ENCODE peak calls at places on chromosomes 7 and 10, in four cellular contexts. One of them, this sample, is unnamed. For H3K9me3, the result is how much of the 10 kb centered on the place peaks cover.

GRCh38 chr7:41825927-41826480 is 123.1 kb upstream of the INHBA start:
- DNase-seq in tibial nerve: no peak
- DNase-seq in esophagus squamous epithelium: no peak
- DNase-seq in heart left ventricle: no peak
- DNase-seq in this sample: no peak

GRCh38 chr10:116127296-116127695 is 145.7 kb downstream of the GFRA1 start:
- DNase-seq in tibial nerve: no peak
- DNase-seq in esophagus squamous epithelium: no peak
- DNase-seq in heart left ventricle: no peak
- DNase-seq in this sample: no peak

GRCh38 chr10:63901916-63902315 is 380.7 kb downstream of the REEP3 start:
- DNase-seq in tibial nerve: no peak
- DNase-seq in esophagus squamous epithelium: no peak
- DNase-seq in heart left ventricle: no peak
- DNase-seq in this sample: no peak

GRCh38 chr7:11252705-11253272 is 279.1 kb downstream of the PHF14 start:
- DNase-seq in tibial nerve: no peak
- DNase-seq in esophagus squamous epithelium: no peak
- DNase-seq in heart left ventricle: no peak
- DNase-seq in this sample: no peak

GRCh38 chr10:5447611-5448071 is 35.3 kb downstream of the NET1 start:
- DNase-seq in tibial nerve: no peak
- DNase-seq in esophagus squamous epithelium: no peak
- DNase-seq in heart left ventricle: no peak
- DNase-seq in this sample: no peak

GRCh38 chr7:132276986-132277716 is 299.1 kb downstream of the PLXNA4 start:
- DNase-seq in tibial nerve: no peak
- DNase-seq in esophagus squamous epithelium: no peak
- DNase-seq in heart left ventricle: no peak
- DNase-seq in this sample: no peak

GRCh38 chr7:102220929-102221850 is 65.5 kb upstream of the SH2B2 start:
- DNase-seq in tibial nerve: no peak
- DNase-seq in esophagus squamous epithelium: no peak
- DNase-seq in heart left ventricle: no peak
- DNase-seq in this sample: no peak

GRCh38 chr10:92822060-92822634 is 26.2 kb upstream of the EXOC6 start:
- DNase-seq in tibial nerve: no peak
- DNase-seq in esophagus squamous epithelium: no peak
- DNase-seq in heart left ventricle: no peak
- DNase-seq in this sample: no peak

GRCh38 chr7:117176311-117176710 is 146.5 kb downstream of the WNT2 start:
- DNase-seq in tibial nerve: no peak
- DNase-seq in esophagus squamous epithelium: no peak
- DNase-seq in heart left ventricle: no peak
- DNase-seq in this sample: no peak

GRCh38 chr10:120729508-120729907 is 121.7 kb upstream of the WDR11 start:
- DNase-seq in tibial nerve: no peak
- DNase-seq in esophagus squamous epithelium: no peak
- DNase-seq in heart left ventricle: no peak
- DNase-seq in this sample: no peak

GRCh38 chr10:129935102-129935860 is 28.8 kb downstream of the EBF3 start:
- DNase-seq in tibial nerve: no peak
- DNase-seq in esophagus squamous epithelium: no peak
- DNase-seq in heart left ventricle: no peak
- DNase-seq in this sample: no peak

GRCh38 chr10:92712016-92712889 is 22.5 kb downstream of the HHEX start:
- DNase-seq in tibial nerve: no peak
- DNase-seq in esophagus squamous epithelium: no peak
- DNase-seq in heart left ventricle: no peak
- DNase-seq in this sample: no peak

GRCh38 chr7:98840604-98841508 is 29.0 kb downstream of the TMEM130 start:
- DNase-seq in tibial nerve: no peak
- DNase-seq in esophagus squamous epithelium: no peak
- DNase-seq in heart left ventricle: no peak
- DNase-seq in this sample: no peak

DNA sequence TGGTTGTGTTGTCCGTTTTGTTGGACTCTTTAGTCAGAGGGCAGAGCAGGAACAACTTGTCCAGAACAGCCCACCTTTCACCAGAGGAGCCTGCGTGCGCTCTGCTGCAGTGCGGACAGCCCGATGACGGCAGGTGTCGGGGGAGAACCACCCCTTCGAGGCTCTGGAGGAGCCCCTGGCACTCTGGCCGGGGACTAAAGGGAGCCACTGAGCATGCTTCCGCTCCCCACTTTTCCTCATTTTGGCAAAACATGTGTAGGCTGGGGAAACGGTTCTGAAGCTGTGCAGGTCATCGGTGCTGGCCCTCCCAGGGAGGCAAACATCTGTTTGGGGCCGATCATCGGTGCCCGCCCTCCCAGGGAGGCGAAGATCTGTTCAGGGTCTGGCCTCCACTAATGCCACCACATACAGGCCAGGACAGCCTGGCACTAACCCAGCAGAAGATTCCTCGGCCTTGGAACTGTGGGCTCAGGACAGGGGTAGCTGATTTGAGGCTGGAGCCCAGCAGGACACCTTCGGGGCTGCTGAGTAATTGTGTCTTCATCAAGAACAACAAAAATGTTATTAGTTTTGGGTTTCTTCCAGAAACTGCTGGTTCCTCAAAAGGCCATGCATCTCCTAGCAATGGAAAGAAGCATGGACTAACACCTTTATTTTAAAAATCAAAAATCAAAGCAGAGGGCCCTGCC is 124.4 kb upstream of the TCERG1L start:
- DNase-seq in tibial nerve: no peak
- DNase-seq in esophagus squamous epithelium: no peak
- DNase-seq in heart left ventricle: no peak
- DNase-seq in this sample: no peak
- H3K9me3 ChIP-seq in tibial nerve: under half
- H3K9me3 ChIP-seq in esophagus squamous epithelium: under half
- H3K9me3 ChIP-seq in heart left ventricle: under half
- H3K9me3 ChIP-seq in this sample: under half

DNA sequence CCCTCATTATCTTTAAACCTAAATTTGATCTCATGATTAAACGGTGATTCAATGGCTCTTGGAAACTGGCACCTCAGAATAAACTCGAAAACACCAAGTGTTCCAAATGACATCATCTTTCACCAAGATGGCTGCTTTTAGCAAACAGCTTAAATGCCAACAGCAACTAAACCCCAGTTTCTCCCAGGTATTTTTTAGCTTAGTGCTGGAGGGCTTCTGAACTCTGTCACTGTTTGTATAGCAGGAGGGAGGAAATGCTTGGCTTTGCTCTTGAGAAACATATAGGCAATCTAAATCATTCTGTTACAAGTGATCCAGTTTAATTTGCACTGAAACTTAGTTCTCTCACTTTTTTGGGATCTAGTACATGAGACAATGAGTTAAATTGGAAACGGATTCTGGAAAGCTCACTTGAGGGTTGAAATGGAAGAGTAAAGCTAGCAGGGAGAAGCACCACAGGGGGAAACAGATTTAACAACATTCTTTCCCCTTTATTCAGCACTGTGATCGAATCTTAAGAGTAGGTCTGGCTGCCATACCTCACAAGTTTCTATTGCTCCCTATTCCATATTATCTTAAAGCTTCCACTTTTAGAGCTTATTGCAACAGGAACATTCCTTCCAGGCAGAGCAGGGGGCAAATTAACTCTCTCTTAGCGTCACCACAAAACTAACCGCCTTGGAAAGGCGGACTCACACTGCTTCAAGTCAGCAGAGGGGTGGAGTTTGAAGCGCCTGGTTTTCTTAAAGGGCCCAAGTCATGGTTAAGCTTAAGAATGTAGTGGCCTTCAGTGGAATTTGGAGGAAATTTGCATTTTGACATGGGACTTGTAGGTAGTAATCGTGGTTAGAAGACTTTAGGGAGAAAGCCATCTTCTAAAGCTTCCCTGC is 1.8 kb upstream of the CCDC6 start:
- DNase-seq in tibial nerve: peak
- DNase-seq in esophagus squamous epithelium: no peak
- DNase-seq in heart left ventricle: peak
- DNase-seq in this sample: peak
- TF ChIP-seq POLR2A in tibial nerve: peak
- TF ChIP-seq POLR2A in esophagus squamous epithelium: peak
- TF ChIP-seq POLR2A in heart left ventricle: peak
- TF ChIP-seq POLR2A in this sample: peak

GRCh38 chr7:158264881-158265742 is 322.5 kb downstream of the PTPRN2 start:
- DNase-seq in tibial nerve: no peak
- DNase-seq in esophagus squamous epithelium: no peak
- DNase-seq in heart left ventricle: no peak
- DNase-seq in this sample: no peak

GRCh38 chr7:158262284-158263109 is 325.1 kb downstream of the PTPRN2 start:
- DNase-seq in tibial nerve: no peak
- DNase-seq in esophagus squamous epithelium: no peak
- DNase-seq in heart left ventricle: no peak
- DNase-seq in this sample: no peak

GRCh38 chr7:158263964-158264748 is 323.5 kb downstream of the PTPRN2 start:
- DNase-seq in tibial nerve: no peak
- DNase-seq in esophagus squamous epithelium: no peak
- DNase-seq in heart left ventricle: no peak
- DNase-seq in this sample: no peak

GRCh38 chr7:158261362-158262235 is 326.0 kb downstream of the PTPRN2 start:
- DNase-seq in tibial nerve: no peak
- DNase-seq in esophagus squamous epithelium: no peak
- DNase-seq in heart left ventricle: no peak
- DNase-seq in this sample: no peak

DNA sequence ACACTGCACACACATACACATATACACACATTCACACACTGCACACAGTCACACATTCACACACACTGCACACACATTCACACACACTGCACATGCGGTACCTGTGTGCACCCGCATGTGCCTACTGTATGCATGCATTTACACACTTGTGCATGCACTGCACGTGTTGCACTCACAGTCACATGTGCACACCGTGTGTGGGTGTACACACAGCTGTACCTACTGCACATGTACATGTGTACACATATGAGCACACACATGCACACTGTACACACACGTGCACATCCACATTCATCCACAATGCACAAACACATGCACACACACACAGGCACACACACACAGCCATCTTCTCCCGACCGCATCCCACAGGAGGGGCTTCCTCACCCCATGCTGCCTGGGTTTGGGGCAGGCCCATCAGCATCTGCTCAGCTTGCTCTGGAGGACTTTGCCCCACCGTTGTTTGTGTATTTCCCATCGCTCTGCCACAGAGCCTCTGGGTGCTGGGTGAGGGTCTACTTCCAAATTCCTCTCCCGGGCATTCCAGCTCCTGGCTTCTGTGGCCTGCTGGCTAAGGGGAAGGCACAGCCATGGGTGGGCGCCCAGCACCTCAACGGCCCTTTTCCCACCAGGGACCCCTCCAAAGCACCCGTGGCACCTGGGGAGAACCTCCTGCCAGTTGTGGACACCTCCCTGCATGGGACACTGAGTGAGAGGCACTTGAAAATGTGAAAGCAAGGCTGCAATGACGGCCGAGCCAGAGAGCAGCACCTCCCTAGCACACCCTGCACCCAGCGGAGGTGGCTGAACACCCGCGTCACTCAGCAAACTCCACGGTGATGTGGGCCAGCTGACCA is 324.3 kb downstream of the PTPRN2 start:
- DNase-seq in tibial nerve: no peak
- DNase-seq in esophagus squamous epithelium: no peak
- DNase-seq in heart left ventricle: no peak
- DNase-seq in this sample: no peak
- H3K9me3 ChIP-seq in tibial nerve: under half
- H3K9me3 ChIP-seq in esophagus squamous epithelium: under half
- H3K9me3 ChIP-seq in heart left ventricle: under half
- H3K9me3 ChIP-seq in this sample: under half

GRCh38 chr10:96524745-96525144 is 11.0 kb upstream of the TLL2 start:
- DNase-seq in tibial nerve: no peak
- DNase-seq in esophagus squamous epithelium: no peak
- DNase-seq in heart left ventricle: no peak
- DNase-seq in this sample: no peak

GRCh38 chr10:96532523-96532922 is 18.8 kb upstream of the TLL2 start:
- DNase-seq in tibial nerve: no peak
- DNase-seq in esophagus squamous epithelium: no peak
- DNase-seq in heart left ventricle: no peak
- DNase-seq in this sample: no peak

DNA sequence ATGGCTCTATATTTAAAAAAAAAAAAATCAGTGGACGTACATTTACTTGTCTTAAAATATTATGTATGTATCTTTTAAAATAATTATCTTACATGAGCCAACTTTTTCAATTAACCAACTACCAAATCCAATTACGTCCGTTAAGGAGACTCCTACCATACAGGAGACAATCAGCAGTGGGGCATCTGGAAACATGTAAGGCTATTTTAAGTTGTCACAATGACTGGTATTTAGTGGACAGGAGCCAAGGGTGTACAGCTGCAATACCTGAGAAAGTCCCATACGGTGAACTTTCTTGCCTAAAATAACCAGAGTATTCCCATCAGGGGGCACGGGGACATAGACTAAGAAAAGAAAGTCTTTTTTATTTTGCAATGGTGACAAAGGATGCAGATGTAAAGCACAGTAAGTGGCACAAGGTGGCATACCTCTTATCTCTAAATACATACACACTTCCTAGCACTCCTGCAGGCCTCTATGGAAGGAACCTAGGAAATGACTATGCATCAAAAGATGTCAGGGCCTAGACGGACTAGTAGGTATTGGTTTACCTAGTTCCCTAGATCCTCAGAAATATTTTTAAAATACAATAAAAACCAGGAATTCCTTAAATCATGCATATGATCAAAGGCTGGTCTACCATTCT is 16.0 kb upstream of the TLL2 start:
- DNase-seq in tibial nerve: no peak
- DNase-seq in esophagus squamous epithelium: no peak
- DNase-seq in heart left ventricle: no peak
- DNase-seq in this sample: no peak
- TF ChIP-seq POLR2A in tibial nerve: no peak
- TF ChIP-seq POLR2A in esophagus squamous epithelium: no peak
- TF ChIP-seq POLR2A in heart left ventricle: no peak
- TF ChIP-seq POLR2A in this sample: no peak

This sample was measured in ovary.